ENCODE peak calls at places on chromosome 9, in five cellular contexts. A is GM04503; D is activated naive CD8-positive, alpha-beta T cell treated with anti-CD3 and anti-CD28 coated beads, Interleukin-2, amount 50 U/mL, for 16 hours; M is kidney tubule cell; J is colonic mucosa. H is an unnamed sample.

GRCh38 chr9:38744484-38744883 is 24.6 kb upstream of the FAM240B start:
- DNase-seq in D (no peak), M (no peak), A (no peak), J (no peak), H (no peak)

GRCh38 chr9:16202913-16203734 is 650.3 kb downstream of the CCDC171 start:
- DNase-seq in M (peak; percentile 93), D (no peak), A (peak; percentile 78), J (no peak), H (no peak)

GRCh38 chr9:134375011-134375390 is 48.7 kb downstream of the RXRA start:
- DNase-seq in A (no peak), M (peak; percentile 22), D (no peak), J (no peak), H (peak; percentile 49)

GRCh38 chr9:89969156-89969566 is 364.3 kb downstream of the GADD45G start:
- DNase-seq in D (no peak), A (no peak), M (peak; percentile 9), J (peak; percentile 70), H (no peak)

GRCh38 chr9:133406039-133406438 is 11.8 kb downstream of the REXO4 start:
- DNase-seq in A (no peak), D (no peak), M (no peak), J (no peak), H (no peak)

GRCh38 chr9:37565661-37566618 is 10.2 kb downstream of the FBXO10 start:
- DNase-seq in D (no peak), M (no peak), J (no peak), A (no peak), H (no peak)

GRCh38 chr9:22457448-22457847 is 10.8 kb downstream of the DMRTA1 start:
- DNase-seq in A (no peak), M (no peak), D (no peak), J (no peak), H (no peak)

GRCh38 chr9:26833792-26834191 is 58.8 kb downstream of the CAAP1 start:
- DNase-seq in J (no peak), D (no peak), A (no peak), M (peak; percentile 9), H (no peak)

GRCh38 chr9:126945682-126946081 is 31.1 kb downstream of the RALGPS1 start:
- DNase-seq in D (no peak), A (no peak), J (no peak), M (no peak), H (no peak)